ENCODE peak calls at places on chromosomes 16 and 17, in seven cellular contexts. M is type B pancreatic cell, W is fibroblast of lung, Q is NCI-H1694 treated with DMSO at 0.1 percent for 48 hours, F is transverse colon, S is pancreas, D is WERI-Rb-1. U is an unnamed sample.

GRCh38 chr16:29990033-29990432 is 5.4 kb downstream of the HIRIP3 start:
- DNase-seq in M (no peak), W (no peak), Q (no peak), F (peak; percentile 44), S (no peak), D (no peak), U (no peak)

GRCh38 chr16:894841-895240 is 75.9 kb downstream of the LMF1 start:
- DNase-seq in M (no peak), W (no peak), Q (no peak), F (no peak), S (no peak), D (peak; percentile 79), U (no peak)

GRCh38 chr17:19270951-19271611 is 33.9 kb downstream of the EPN2 start:
- DNase-seq in M (no peak), W (no peak), Q (no peak), F (no peak), S (no peak), D (no peak), U (no peak)

GRCh38 chr16:14405611-14406537 is 224.2 kb downstream of the PARN start:
- DNase-seq in M (no peak), W (no peak), Q (no peak), F (peak; percentile 71), S (no peak), D (no peak), U (peak; percentile 25)

GRCh38 chr16:89785523-89786155 is 30.8 kb downstream of the FANCA start:
- DNase-seq in M (no peak), W (no peak), Q (no peak), F (peak; percentile 28), S (no peak), D (no peak), U (no peak)

GRCh38 chr17:29146369-29146972 is 33.7 kb downstream of the MYO18A start:
- DNase-seq in M (no peak), W (no peak), Q (no peak), F (no peak), S (no peak), D (no peak), U (no peak)

GRCh38 chr17:66438101-66438500 is 135.7 kb downstream of the PRKCA start:
- DNase-seq in M (no peak), W (no peak), Q (no peak), F (no peak), S (no peak), D (no peak), U (no peak)

GRCh38 chr16:72927199-72928088 is 120.5 kb downstream of the ZFHX3 start:
- DNase-seq in M (no peak), W (peak; percentile 89), Q (no peak), F (peak; percentile 20), S (peak; percentile 51), D (no peak), U (peak; percentile 44)

GRCh38 chr16:80369559-80369958 is 171.2 kb upstream of the DYNLRB2 start:
- DNase-seq in M (no peak), W (peak; percentile 59), Q (peak; percentile 24), F (peak; percentile 34), S (peak; percentile 25), D (no peak), U (peak; percentile 1)

GRCh38 chr16:14289692-14290340 is 218.7 kb downstream of the MRTFB start:
- DNase-seq in M (no peak), W (no peak), Q (no peak), F (no peak), S (no peak), D (peak; percentile 43), U (peak; percentile 58)

GRCh38 chr17:82238562-82239201 is 9.8 kb downstream of the SLC16A3 start:
- DNase-seq in M (no peak), W (peak; percentile 87), Q (no peak), F (peak; percentile 91), S (peak; percentile 68), D (peak; percentile 85), U (no peak)

GRCh38 chr17:30113213-30113612 is 3.4 kb upstream of the NSRP1 start:
- DNase-seq in M (no peak), W (peak; percentile 33), Q (no peak), F (peak; percentile 79), S (no peak), D (no peak), U (no peak)

GRCh38 chr17:43418441-43419374 is 19.9 kb downstream of the ARL4D start:
- DNase-seq in M (no peak), W (peak; percentile 94), Q (peak; percentile 96), F (peak; percentile 37), S (no peak), D (peak; percentile 97), U (peak; percentile 95)

GRCh38 chr17:82204831-82205719 is 7.6 kb downstream of the CCDC57 start:
- DNase-seq in M (no peak), W (peak; percentile 80), Q (peak; percentile 68), F (no peak), S (peak; percentile 21), D (peak; percentile 50), U (peak; percentile 31)

GRCh38 chr17:338442-339192 is 14.0 kb downstream of the RPH3AL start:
- DNase-seq in M (no peak), W (no peak), Q (no peak), F (peak; percentile 28), S (peak; percentile 92), D (peak; percentile 84), U (peak; percentile 52)